ENCODE peak calls at places on chromosomes 3 and 15, in four cellular contexts. G is osteocyte, D is frontal cortex, B is nephron progenitor cell. P is an unnamed sample.

GRCh38 chr3:50237133-50237651 is 1.2 kb downstream of the GNAI2 start:
- DNase-seq in G (no peak), D (no peak), B (peak; percentile 40), P (peak; percentile 38)

GRCh38 chr3:69309810-69310209 is 76.1 kb downstream of the FRMD4B start:
- DNase-seq in G (no peak), D (no peak), B (no peak), P (no peak)

GRCh38 chr3:72155391-72156064 is 370.6 kb upstream of the PROK2 start:
- DNase-seq in G (no peak), D (peak; percentile 44), B (no peak), P (peak; percentile 54)

GRCh38 chr3:44439499-44440295 is 37.8 kb downstream of the ZNF445 start:
- DNase-seq in G (no peak), D (peak; percentile 27), B (no peak), P (no peak)

GRCh38 chr15:61750271-61751084 is 309.8 kb downstream of the VPS13C start:
- DNase-seq in G (no peak), D (no peak), B (no peak), P (peak; percentile 87)

GRCh38 chr3:9111349-9112265 is 137.8 kb downstream of the SRGAP3 start:
- DNase-seq in G (no peak), D (peak; percentile 64), B (no peak), P (no peak)

GRCh38 chr3:356947-357346 is 160.4 kb downstream of the CHL1 start:
- DNase-seq in G (no peak), D (no peak), B (no peak), P (no peak)

GRCh38 chr3:113606539-113607218 is 74.3 kb downstream of the SIDT1 start:
- DNase-seq in G (no peak), D (no peak), B (no peak), P (no peak)

GRCh38 chr3:142723665-142723967 is 218 bp upstream of the TRPC1 start:
- DNase-seq in G (no peak), D (no peak), B (no peak), P (no peak)

GRCh38 chr3:177603137-177603603 is 405.9 kb upstream of the TBL1XR1 start:
- DNase-seq in G (no peak), D (no peak), B (no peak), P (no peak)

GRCh38 chr3:159131376-159131775 is 329.5 kb downstream of the MFSD1 start:
- DNase-seq in G (no peak), D (no peak), B (no peak), P (no peak)

GRCh38 chr3:126376464-126376863 is 18.2 kb upstream of the CFAP100 start:
- DNase-seq in G (no peak), D (no peak), B (no peak), P (no peak)

GRCh38 chr3:188840290-188840689 is 331.5 kb upstream of the TPRG1 start:
- DNase-seq in G (no peak), D (no peak), B (no peak), P (no peak)

GRCh38 chr3:59334585-59334984 is 284.8 kb upstream of the CFAP20DC start:
- DNase-seq in G (no peak), D (no peak), B (no peak), P (no peak)

P was measured in SJCRH30.